ENCODE peak calls at places on chromosomes 12 and 14, in nine cellular contexts. One of them, this sample, is unnamed.

GRCh38 chr14:96051231-96051630 is 12.1 kb downstream of the C14orf132 start:
- DNase-seq in stimulated activated CD8-positive, alpha-beta memory T cell treated with anti-CD3 and anti-CD28 coated beads, Interleukin-12 subunit alpha, Interleukin-12 subunit beta, amount 100 ng/mL, for 1 hour: no peak
- DNase-seq in ACHN: no peak
- DNase-seq in astrocyte of the spinal cord: no peak
- DNase-seq in skeletal muscle cell: no peak
- DNase-seq in DMS153: no peak
- DNase-seq in midbrain: no peak
- DNase-seq in neural crest cell: no peak
- DNase-seq in cortex of kidney: no peak
- DNase-seq in this sample: no peak

GRCh38 chr12:59792647-59793046 is 196.8 kb downstream of the SLC16A7 start:
- DNase-seq in stimulated activated CD8-positive, alpha-beta memory T cell treated with anti-CD3 and anti-CD28 coated beads, Interleukin-12 subunit alpha, Interleukin-12 subunit beta, amount 100 ng/mL, for 1 hour: no peak
- DNase-seq in ACHN: no peak
- DNase-seq in astrocyte of the spinal cord: no peak
- DNase-seq in skeletal muscle cell: no peak
- DNase-seq in DMS153: no peak
- DNase-seq in midbrain: no peak
- DNase-seq in neural crest cell: no peak
- DNase-seq in cortex of kidney: no peak
- DNase-seq in this sample: no peak

GRCh38 chr12:80714055-80714454 is 2.7 kb upstream of the MYF5 start:
- DNase-seq in stimulated activated CD8-positive, alpha-beta memory T cell treated with anti-CD3 and anti-CD28 coated beads, Interleukin-12 subunit alpha, Interleukin-12 subunit beta, amount 100 ng/mL, for 1 hour: no peak
- DNase-seq in ACHN: peak; percentile 16
- DNase-seq in astrocyte of the spinal cord: peak; percentile 53
- DNase-seq in skeletal muscle cell: no peak
- DNase-seq in DMS153: no peak
- DNase-seq in midbrain: no peak
- DNase-seq in neural crest cell: no peak
- DNase-seq in cortex of kidney: no peak
- DNase-seq in this sample: no peak

GRCh38 chr14:21825147-21825743 is 151.6 kb upstream of the OR4E1 start:
- DNase-seq in stimulated activated CD8-positive, alpha-beta memory T cell treated with anti-CD3 and anti-CD28 coated beads, Interleukin-12 subunit alpha, Interleukin-12 subunit beta, amount 100 ng/mL, for 1 hour: no peak
- DNase-seq in ACHN: peak; percentile 42
- DNase-seq in astrocyte of the spinal cord: peak; percentile 13
- DNase-seq in skeletal muscle cell: no peak
- DNase-seq in DMS153: no peak
- DNase-seq in midbrain: no peak
- DNase-seq in neural crest cell: peak; percentile 4
- DNase-seq in cortex of kidney: no peak
- DNase-seq in this sample: no peak

GRCh38 chr14:61192970-61193369 is 88.2 kb downstream of the TMEM30B start:
- DNase-seq in stimulated activated CD8-positive, alpha-beta memory T cell treated with anti-CD3 and anti-CD28 coated beads, Interleukin-12 subunit alpha, Interleukin-12 subunit beta, amount 100 ng/mL, for 1 hour: no peak
- DNase-seq in ACHN: no peak
- DNase-seq in astrocyte of the spinal cord: no peak
- DNase-seq in skeletal muscle cell: no peak
- DNase-seq in DMS153: no peak
- DNase-seq in midbrain: no peak
- DNase-seq in neural crest cell: no peak
- DNase-seq in cortex of kidney: no peak
- DNase-seq in this sample: no peak

GRCh38 chr12:119319638-119320037 is 14.9 kb upstream of the CCDC60 start:
- DNase-seq in stimulated activated CD8-positive, alpha-beta memory T cell treated with anti-CD3 and anti-CD28 coated beads, Interleukin-12 subunit alpha, Interleukin-12 subunit beta, amount 100 ng/mL, for 1 hour: no peak
- DNase-seq in ACHN: no peak
- DNase-seq in astrocyte of the spinal cord: no peak
- DNase-seq in skeletal muscle cell: no peak
- DNase-seq in DMS153: no peak
- DNase-seq in midbrain: no peak
- DNase-seq in neural crest cell: no peak
- DNase-seq in cortex of kidney: no peak
- DNase-seq in this sample: no peak

GRCh38 chr14:50109342-50109741 is 7.0 kb downstream of the VCPKMT start:
- DNase-seq in stimulated activated CD8-positive, alpha-beta memory T cell treated with anti-CD3 and anti-CD28 coated beads, Interleukin-12 subunit alpha, Interleukin-12 subunit beta, amount 100 ng/mL, for 1 hour: no peak
- DNase-seq in ACHN: peak; percentile 37
- DNase-seq in astrocyte of the spinal cord: peak; percentile 22
- DNase-seq in skeletal muscle cell: no peak
- DNase-seq in DMS153: no peak
- DNase-seq in midbrain: no peak
- DNase-seq in neural crest cell: peak; percentile 9
- DNase-seq in cortex of kidney: no peak
- DNase-seq in this sample: no peak

GRCh38 chr14:77170045-77170444 is 11.6 kb upstream of the TMEM63C start:
- DNase-seq in stimulated activated CD8-positive, alpha-beta memory T cell treated with anti-CD3 and anti-CD28 coated beads, Interleukin-12 subunit alpha, Interleukin-12 subunit beta, amount 100 ng/mL, for 1 hour: no peak
- DNase-seq in ACHN: no peak
- DNase-seq in astrocyte of the spinal cord: no peak
- DNase-seq in skeletal muscle cell: no peak
- DNase-seq in DMS153: no peak
- DNase-seq in midbrain: no peak
- DNase-seq in neural crest cell: no peak
- DNase-seq in cortex of kidney: no peak
- DNase-seq in this sample: no peak

GRCh38 chr12:80709811-80710726 is 2.6 kb downstream of the MYF6 start:
- DNase-seq in stimulated activated CD8-positive, alpha-beta memory T cell treated with anti-CD3 and anti-CD28 coated beads, Interleukin-12 subunit alpha, Interleukin-12 subunit beta, amount 100 ng/mL, for 1 hour: no peak
- DNase-seq in ACHN: peak; percentile 47
- DNase-seq in astrocyte of the spinal cord: no peak
- DNase-seq in skeletal muscle cell: no peak
- DNase-seq in DMS153: no peak
- DNase-seq in midbrain: no peak
- DNase-seq in neural crest cell: no peak
- DNase-seq in cortex of kidney: no peak
- DNase-seq in this sample: no peak

GRCh38 chr14:101335061-101335661 is 226.1 kb upstream of the DIO3 start:
- DNase-seq in stimulated activated CD8-positive, alpha-beta memory T cell treated with anti-CD3 and anti-CD28 coated beads, Interleukin-12 subunit alpha, Interleukin-12 subunit beta, amount 100 ng/mL, for 1 hour: no peak
- DNase-seq in ACHN: no peak
- DNase-seq in astrocyte of the spinal cord: no peak
- DNase-seq in skeletal muscle cell: no peak
- DNase-seq in DMS153: no peak
- DNase-seq in midbrain: no peak
- DNase-seq in neural crest cell: no peak
- DNase-seq in cortex of kidney: no peak
- DNase-seq in this sample: no peak

GRCh38 chr12:106417926-106418910 is 60.7 kb downstream of the POLR3B start:
- DNase-seq in stimulated activated CD8-positive, alpha-beta memory T cell treated with anti-CD3 and anti-CD28 coated beads, Interleukin-12 subunit alpha, Interleukin-12 subunit beta, amount 100 ng/mL, for 1 hour: no peak
- DNase-seq in ACHN: peak; percentile 91
- DNase-seq in astrocyte of the spinal cord: peak; percentile 73
- DNase-seq in skeletal muscle cell: peak; percentile 40
- DNase-seq in DMS153: no peak
- DNase-seq in midbrain: no peak
- DNase-seq in neural crest cell: no peak
- DNase-seq in cortex of kidney: no peak
- DNase-seq in this sample: no peak

GRCh38 chr14:55120466-55121144 is 8.4 kb upstream of the LGALS3 start:
- DNase-seq in stimulated activated CD8-positive, alpha-beta memory T cell treated with anti-CD3 and anti-CD28 coated beads, Interleukin-12 subunit alpha, Interleukin-12 subunit beta, amount 100 ng/mL, for 1 hour: no peak
- DNase-seq in ACHN: no peak
- DNase-seq in astrocyte of the spinal cord: no peak
- DNase-seq in skeletal muscle cell: no peak
- DNase-seq in DMS153: no peak
- DNase-seq in midbrain: no peak
- DNase-seq in neural crest cell: no peak
- DNase-seq in cortex of kidney: no peak
- DNase-seq in this sample: no peak

GRCh38 chr14:71478542-71478941 is 453.7 kb upstream of the RGS6 start:
- DNase-seq in stimulated activated CD8-positive, alpha-beta memory T cell treated with anti-CD3 and anti-CD28 coated beads, Interleukin-12 subunit alpha, Interleukin-12 subunit beta, amount 100 ng/mL, for 1 hour: no peak
- DNase-seq in ACHN: peak; percentile 58
- DNase-seq in astrocyte of the spinal cord: peak; percentile 73
- DNase-seq in skeletal muscle cell: peak; percentile 57
- DNase-seq in DMS153: no peak
- DNase-seq in midbrain: peak; percentile 23
- DNase-seq in neural crest cell: no peak
- DNase-seq in cortex of kidney: no peak
- DNase-seq in this sample: no peak

GRCh38 chr12:5565933-5566632 is 134.2 kb downstream of the NTF3 start:
- DNase-seq in stimulated activated CD8-positive, alpha-beta memory T cell treated with anti-CD3 and anti-CD28 coated beads, Interleukin-12 subunit alpha, Interleukin-12 subunit beta, amount 100 ng/mL, for 1 hour: no peak
- DNase-seq in ACHN: no peak
- DNase-seq in astrocyte of the spinal cord: no peak
- DNase-seq in skeletal muscle cell: no peak
- DNase-seq in DMS153: no peak
- DNase-seq in midbrain: no peak
- DNase-seq in neural crest cell: no peak
- DNase-seq in cortex of kidney: no peak
- DNase-seq in this sample: no peak

GRCh38 chr12:78191611-78192010 is 360.9 kb downstream of the NAV3 start:
- DNase-seq in stimulated activated CD8-positive, alpha-beta memory T cell treated with anti-CD3 and anti-CD28 coated beads, Interleukin-12 subunit alpha, Interleukin-12 subunit beta, amount 100 ng/mL, for 1 hour: no peak
- DNase-seq in ACHN: no peak
- DNase-seq in astrocyte of the spinal cord: no peak
- DNase-seq in skeletal muscle cell: no peak
- DNase-seq in DMS153: no peak
- DNase-seq in midbrain: no peak
- DNase-seq in neural crest cell: no peak
- DNase-seq in cortex of kidney: no peak
- DNase-seq in this sample: no peak

GRCh38 chr12:13198921-13199320 is 2.4 kb downstream of the EMP1 start:
- DNase-seq in stimulated activated CD8-positive, alpha-beta memory T cell treated with anti-CD3 and anti-CD28 coated beads, Interleukin-12 subunit alpha, Interleukin-12 subunit beta, amount 100 ng/mL, for 1 hour: no peak
- DNase-seq in ACHN: no peak
- DNase-seq in astrocyte of the spinal cord: peak; percentile 68
- DNase-seq in skeletal muscle cell: no peak
- DNase-seq in DMS153: no peak
- DNase-seq in midbrain: no peak
- DNase-seq in neural crest cell: no peak
- DNase-seq in cortex of kidney: no peak
- DNase-seq in this sample: no peak

GRCh38 chr12:113961921-113962710 is 4.0 kb downstream of the RBM19 start:
- DNase-seq in stimulated activated CD8-positive, alpha-beta memory T cell treated with anti-CD3 and anti-CD28 coated beads, Interleukin-12 subunit alpha, Interleukin-12 subunit beta, amount 100 ng/mL, for 1 hour: no peak
- DNase-seq in ACHN: peak; percentile 59
- DNase-seq in astrocyte of the spinal cord: no peak
- DNase-seq in skeletal muscle cell: peak; percentile 25
- DNase-seq in DMS153: no peak
- DNase-seq in midbrain: no peak
- DNase-seq in neural crest cell: no peak
- DNase-seq in cortex of kidney: no peak
- DNase-seq in this sample: no peak

GRCh38 chr14:35258420-35258819 is 33.8 kb upstream of the PSMA6 start:
- DNase-seq in stimulated activated CD8-positive, alpha-beta memory T cell treated with anti-CD3 and anti-CD28 coated beads, Interleukin-12 subunit alpha, Interleukin-12 subunit beta, amount 100 ng/mL, for 1 hour: no peak
- DNase-seq in ACHN: no peak
- DNase-seq in astrocyte of the spinal cord: no peak
- DNase-seq in skeletal muscle cell: no peak
- DNase-seq in DMS153: no peak
- DNase-seq in midbrain: no peak
- DNase-seq in neural crest cell: no peak
- DNase-seq in cortex of kidney: no peak
- DNase-seq in this sample: no peak

GRCh38 chr12:124759841-124760508 is 103.7 kb downstream of the SCARB1 start:
- DNase-seq in stimulated activated CD8-positive, alpha-beta memory T cell treated with anti-CD3 and anti-CD28 coated beads, Interleukin-12 subunit alpha, Interleukin-12 subunit beta, amount 100 ng/mL, for 1 hour: no peak
- DNase-seq in ACHN: no peak
- DNase-seq in astrocyte of the spinal cord: no peak
- DNase-seq in skeletal muscle cell: no peak
- DNase-seq in DMS153: no peak
- DNase-seq in midbrain: peak; percentile 17
- DNase-seq in neural crest cell: no peak
- DNase-seq in cortex of kidney: no peak
- DNase-seq in this sample: no peak

GRCh38 chr12:106301241-106301610 is 1.3 kb upstream of the TCP11L2 start:
- DNase-seq in stimulated activated CD8-positive, alpha-beta memory T cell treated with anti-CD3 and anti-CD28 coated beads, Interleukin-12 subunit alpha, Interleukin-12 subunit beta, amount 100 ng/mL, for 1 hour: no peak
- DNase-seq in ACHN: no peak
- DNase-seq in astrocyte of the spinal cord: peak; percentile 19
- DNase-seq in skeletal muscle cell: no peak
- DNase-seq in DMS153: no peak
- DNase-seq in midbrain: no peak
- DNase-seq in neural crest cell: no peak
- DNase-seq in cortex of kidney: no peak
- DNase-seq in this sample: no peak

GRCh38 chr14:22427771-22428228 is 161.2 kb downstream of the DAD1 start:
- DNase-seq in stimulated activated CD8-positive, alpha-beta memory T cell treated with anti-CD3 and anti-CD28 coated beads, Interleukin-12 subunit alpha, Interleukin-12 subunit beta, amount 100 ng/mL, for 1 hour: no peak
- DNase-seq in ACHN: no peak
- DNase-seq in astrocyte of the spinal cord: peak; percentile 40
- DNase-seq in skeletal muscle cell: peak; percentile 48
- DNase-seq in DMS153: no peak
- DNase-seq in midbrain: peak; percentile 11
- DNase-seq in neural crest cell: peak; percentile 11
- DNase-seq in cortex of kidney: no peak
- DNase-seq in this sample: no peak

GRCh38 chr12:10901427-10901826 is 7.9 kb downstream of the TAS2R13 start:
- DNase-seq in stimulated activated CD8-positive, alpha-beta memory T cell treated with anti-CD3 and anti-CD28 coated beads, Interleukin-12 subunit alpha, Interleukin-12 subunit beta, amount 100 ng/mL, for 1 hour: no peak
- DNase-seq in ACHN: no peak
- DNase-seq in astrocyte of the spinal cord: no peak
- DNase-seq in skeletal muscle cell: no peak
- DNase-seq in DMS153: no peak
- DNase-seq in midbrain: no peak
- DNase-seq in neural crest cell: no peak
- DNase-seq in cortex of kidney: no peak
- DNase-seq in this sample: no peak

This sample was measured in hypothalamus.